ENCODE peak calls at places on chromosomes 2 and 18, in eight cellular contexts. O is endothelial cell of umbilical vein, Q is SK-N-SH, Z is DND-41, Y is GM23338, M is mammary epithelial cell, U is PC-3, E is fibroblast of lung. K is an unnamed sample. For H3K79me2 and H3K4me1, the result is how much of the 10 kb centered on the place peaks cover.

GRCh38 chr2:71455741-71456569 is 2.6 kb downstream of the DYSF start:
- DNase-seq in O (peak), Q (peak), Z (no peak), Y (peak), M (no peak), U (no peak), E (peak), K (peak)

GRCh38 chr18:13220326-13220991 is 1.9 kb downstream of the LDLRAD4 start:
- DNase-seq in O (no peak), Q (no peak), Z (no peak), Y (no peak), M (no peak), U (no peak), E (peak), K (peak)

GRCh38 chr2:108268001-108268400 is 20.7 kb upstream of the SULT1C2 start:
- DNase-seq in O (no peak), Q (no peak), Z (no peak), Y (no peak), M (no peak), U (peak), E (peak), K (peak)

GRCh38 chr18:55252053-55252675 is 292.9 kb upstream of the CCDC68 start:
- DNase-seq in O (no peak), Q (no peak), Z (no peak), Y (peak), M (no peak), U (no peak), E (no peak), K (peak)

GRCh38 chr2:17538022-17538843 is 2.3 kb upstream of the VSNL1 start:
- DNase-seq in O (peak), Q (peak), Z (no peak), Y (peak), M (peak), U (no peak), E (no peak), K (peak)

GRCh38 chr2:168119519-168120141 is 127.8 kb downstream of the STK39 start:
- DNase-seq in O (peak), Q (no peak), Z (peak), Y (peak), M (peak), U (peak), E (peak), K (peak)

GRCh38 chr2:20326163-20326780 is 24.4 kb downstream of the PUM2 start:
- DNase-seq in O (peak), Q (peak), Z (peak), Y (peak), M (peak), U (peak), E (peak), K (peak)

GRCh38 chr2:175064797-175065196 is 59.6 kb upstream of the CHN1 start:
- DNase-seq in O (no peak), Q (no peak), Z (no peak), Y (no peak), M (no peak), U (no peak), E (peak), K (peak)

GRCh38 chr18:3036108-3036507 is 23.2 kb upstream of the LPIN2 start:
- DNase-seq in O (no peak), Q (no peak), Z (no peak), Y (no peak), M (peak), U (no peak), E (no peak), K (no peak)

GRCh38 chr2:23092831-23093230 is 292.1 kb upstream of the KLHL29 start:
- DNase-seq in O (no peak), Q (no peak), Z (no peak), Y (peak), M (peak), U (peak), E (no peak), K (no peak)

GRCh38 chr2:40716879-40717278 is 265.0 kb upstream of the SLC8A1 start:
- DNase-seq in O (no peak), Q (no peak), Z (no peak), Y (no peak), M (peak), U (peak), E (peak), K (peak)

GRCh38 chr18:63480476-63480875 is 3.7 kb downstream of the SERPINB5 start:
- DNase-seq in O (no peak), Q (no peak), Z (no peak), Y (no peak), M (peak), U (no peak), E (no peak), K (no peak)

GRCh38 chr2:241678307-241678706 is 8.3 kb downstream of the DTYMK start:
- DNase-seq in O (no peak), Q (no peak), Z (no peak), Y (no peak), M (no peak), U (no peak), E (no peak), K (no peak)

GRCh38 chr2:64133354-64133753 is 10.9 kb downstream of the PELI1 start:
- DNase-seq in O (no peak), Q (no peak), Z (no peak), Y (no peak), M (no peak), U (no peak), E (no peak), K (no peak)

GRCh38 chr2:50649626-50650397 is 382.1 kb downstream of the NRXN1 start:
- DNase-seq in O (peak), Q (no peak), Z (no peak), Y (no peak), M (peak), U (peak), E (peak), K (peak)

GRCh38 chr2:167785606-167786005 is 461.8 kb downstream of the STK39 start:
- DNase-seq in O (no peak), Q (no peak), Z (no peak), Y (peak), M (no peak), U (no peak), E (peak), K (peak)

GRCh38 chr2:96143848-96144480 is 1.3 kb downstream of the DUSP2 start:
- DNase-seq in O (no peak), Q (no peak), Z (peak), Y (peak), M (no peak), U (peak), E (no peak), K (no peak)

GRCh38 chr18:1541478-1541877 is 636.8 kb downstream of the ADCYAP1 start:
- DNase-seq in O (no peak), Q (no peak), Z (no peak), Y (no peak), M (no peak), U (no peak), E (no peak), K (no peak)

GRCh38 chr2:207121784-207122183 is 44.0 kb downstream of the KLF7 start:
- DNase-seq in O (peak), Q (no peak), Z (no peak), Y (no peak), M (peak), U (peak), E (peak), K (peak)

GRCh38 chr2:579961-580360 is 97.2 kb downstream of the TMEM18 start:
- DNase-seq in O (no peak), Q (no peak), Z (peak), Y (no peak), M (no peak), U (peak), E (no peak), K (no peak)

GRCh38 chr2:240478346-240479110 is 43.1 kb downstream of the GPC1 start:
- DNase-seq in O (no peak), Q (peak), Z (peak), Y (no peak), M (no peak), U (no peak), E (no peak), K (no peak)

GRCh38 chr2:120245933-120246332 is 6.7 kb upstream of the RALB start:
- DNase-seq in O (no peak), Q (no peak), Z (no peak), Y (no peak), M (no peak), U (peak), E (no peak), K (no peak)

GRCh38 chr18:39463986-39464385 is 1898.4 kb upstream of the CELF4 start:
- DNase-seq in O (peak), Q (peak), Z (no peak), Y (no peak), M (no peak), U (no peak), E (no peak), K (no peak)

GRCh38 chr2:29011650-29012060 is 30.6 kb downstream of the TOGARAM2 start:
- DNase-seq in O (no peak), Q (peak), Z (peak), Y (no peak), M (no peak), U (no peak), E (peak), K (peak)

GRCh38 chr18:10265560-10266235 is 188.7 kb upstream of the APCDD1 start:
- DNase-seq in O (no peak), Q (no peak), Z (no peak), Y (no peak), M (no peak), U (no peak), E (peak), K (peak)

GRCh38 chr2:33457588-33458247 is 18.7 kb upstream of the RASGRP3 start:
- DNase-seq in O (no peak), Q (no peak), Z (no peak), Y (no peak), M (no peak), U (no peak), E (peak), K (peak)

GRCh38 chr2:224595518-224595917 is 10.4 kb upstream of the CUL3 start:
- DNase-seq in O (no peak), Q (peak), Z (no peak), Y (no peak), M (no peak), U (no peak), E (no peak), K (no peak)

GRCh38 chr2:224594840-224595239 is 9.7 kb upstream of the CUL3 start:
- DNase-seq in O (no peak), Q (no peak), Z (no peak), Y (no peak), M (peak), U (peak), E (peak), K (no peak)

GRCh38 chr2:224596289-224596688 is 11.1 kb upstream of the CUL3 start:
- DNase-seq in O (no peak), Q (no peak), Z (no peak), Y (no peak), M (no peak), U (no peak), E (no peak), K (no peak)

GRCh38 chr2:224601923-224602322 is 16.8 kb upstream of the CUL3 start:
- DNase-seq in O (no peak), Q (no peak), Z (no peak), Y (no peak), M (no peak), U (no peak), E (no peak), K (no peak)

DNA sequence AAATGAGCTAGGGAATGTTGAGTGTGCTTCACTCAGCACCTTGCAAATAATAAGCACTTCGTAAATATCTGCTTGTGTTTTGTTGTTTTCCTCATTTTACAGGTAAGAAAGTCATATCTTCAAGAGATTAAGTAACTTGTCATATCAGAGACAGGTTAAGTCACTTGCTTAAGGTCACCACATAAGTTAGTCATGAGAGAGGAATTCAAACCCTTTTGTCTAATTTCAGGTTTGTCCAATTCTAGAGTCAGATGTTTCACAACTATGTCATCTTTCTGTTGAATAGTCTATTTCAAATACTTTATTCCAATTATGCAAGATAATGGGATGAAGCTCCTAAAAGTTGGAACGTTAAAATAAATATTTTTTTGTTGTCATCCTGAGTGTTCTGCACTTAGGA is 13.5 kb upstream of the CUL3 start:
- DNase-seq in O (no peak), Q (no peak), Z (no peak), Y (no peak), M (no peak), U (peak), E (no peak), K (no peak)
- H3K79me2 ChIP-seq in O (under half), Q (under half), Z (under half), Y (under half), M (under half), U (under half), E (under half), K (under half)

DNA sequence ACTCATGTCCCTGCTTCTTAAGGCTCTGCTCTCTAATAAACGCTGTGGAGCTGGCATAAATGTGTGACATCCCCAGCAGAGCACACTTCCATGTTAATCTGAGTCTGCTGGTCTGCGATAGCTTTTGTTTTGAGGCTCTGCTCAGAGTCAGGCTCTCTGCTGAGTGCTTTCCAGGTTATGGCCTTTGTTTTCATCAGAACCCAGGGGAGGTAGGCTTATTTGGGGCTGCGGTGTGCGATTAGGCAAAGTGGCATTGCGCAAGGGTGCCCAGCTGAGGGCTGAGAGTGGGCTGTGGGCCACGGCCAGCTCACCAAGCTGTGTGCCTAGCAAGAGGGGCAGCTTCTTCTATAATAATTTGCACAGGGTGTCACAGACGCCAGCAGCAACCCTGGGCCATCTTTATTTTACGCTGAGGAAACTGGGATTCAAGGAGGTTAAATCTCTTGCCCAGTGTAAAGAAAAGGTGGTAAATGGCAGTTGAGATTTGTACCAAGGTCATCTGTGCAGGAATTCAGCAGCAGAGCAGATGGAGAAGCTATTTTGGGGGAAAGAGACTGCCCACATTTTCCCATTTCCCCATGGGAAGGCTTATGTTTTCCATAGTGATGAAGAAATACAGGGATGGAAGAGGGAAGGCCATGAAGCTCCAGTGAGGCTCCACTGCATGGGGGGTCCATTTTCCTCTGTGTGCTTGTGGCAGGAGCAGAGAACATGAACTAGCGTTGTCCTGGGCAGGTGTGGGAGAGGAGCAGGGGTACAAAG is 25.7 kb downstream of the MRPL33 start:
- DNase-seq in O (no peak), Q (no peak), Z (no peak), Y (no peak), M (no peak), U (no peak), E (no peak), K (no peak)
- H3K4me1 ChIP-seq in O (under half), Q (under half), Z (under half), Y (under half), M (under half), U (half or more), E (under half), K (under half)

GRCh38 chr2:186125156-186125555 is 360.9 kb upstream of the ZC3H15 start:
- DNase-seq in O (no peak), Q (no peak), Z (no peak), Y (peak), M (no peak), U (no peak), E (peak), K (peak)
- H2AFZ ChIP-seq in O (no peak), Q (no peak), Z (no peak), Y (no peak), M (no peak), U (no peak), E (no peak), K (no peak)

GRCh38 chr2:196586511-196586991 is 53.0 kb upstream of the CCDC150 start:
- DNase-seq in O (peak), Q (no peak), Z (no peak), Y (no peak), M (peak), U (peak), E (peak), K (peak)
- H3K79me2 ChIP-seq in O (under half), Q (under half), Z (under half), Y (under half), M (under half), U (under half), E (under half), K (under half)

GRCh38 chr2:101741775-101742520 is 44.4 kb downstream of the MAP4K4 start:
- DNase-seq in O (peak), Q (no peak), Z (no peak), Y (peak), M (peak), U (no peak), E (no peak), K (no peak)

GRCh38 chr2:101743288-101743687 is 45.8 kb downstream of the MAP4K4 start:
- DNase-seq in O (no peak), Q (no peak), Z (no peak), Y (no peak), M (no peak), U (no peak), E (no peak), K (no peak)

GRCh38 chr2:101748000-101748399 is 50.5 kb downstream of the MAP4K4 start:
- DNase-seq in O (no peak), Q (no peak), Z (no peak), Y (no peak), M (no peak), U (no peak), E (no peak), K (no peak)

GRCh38 chr2:101744832-101745231 is 47.3 kb downstream of the MAP4K4 start:
- DNase-seq in O (no peak), Q (no peak), Z (no peak), Y (no peak), M (no peak), U (no peak), E (no peak), K (no peak)

GRCh38 chr2:101745711-101746694 is 48.5 kb downstream of the MAP4K4 start:
- DNase-seq in O (peak), Q (no peak), Z (no peak), Y (no peak), M (peak), U (peak), E (peak), K (peak)
- H3K4me1 ChIP-seq in O (under half), Q (under half), Z (under half), Y (half or more), M (half or more), U (half or more), E (under half), K (half or more)